ENCODE peak calls at places on chromosomes 1 and 21, in seven cellular contexts. J is fibroblast of lung, E is lower lobe of right lung, Q is endodermal cell, V is heart right ventricle, O is ovary, C is upper lobe of right lung. T is an unnamed sample. For H3K36me3 and H3K9me3, the result is how much of the 10 kb centered on the place peaks cover.

GRCh38 chr1:84634536-84635205 is 55.6 kb downstream of the SSX2IP start:
- DNase-seq in J (no peak), E (no peak), Q (no peak), V (no peak), O (no peak), C (no peak), T (peak)

GRCh38 chr21:21146587-21147373 is 148.6 kb downstream of the NCAM2 start:
- DNase-seq in J (no peak), E (no peak), Q (no peak), V (no peak), O (no peak), C (no peak), T (no peak)

GRCh38 chr1:119011706-119012105 is 23.6 kb upstream of the TBX15 start:
- DNase-seq in J (no peak), E (no peak), Q (no peak), V (no peak), O (no peak), C (no peak), T (no peak)

GRCh38 chr1:210236840-210237409 is 4.3 kb downstream of the SERTAD4 start:
- DNase-seq in J (peak), E (no peak), Q (peak), V (peak), O (peak), C (no peak), T (no peak)

GRCh38 chr1:236082511-236082910 is 17.6 kb upstream of the NID1 start:
- DNase-seq in J (peak), E (no peak), Q (no peak), V (no peak), O (no peak), C (no peak), T (no peak)

GRCh38 chr21:43193651-43194302 is 25.0 kb downstream of the CRYAA start:
- DNase-seq in J (peak), E (no peak), Q (peak), V (peak), O (no peak), C (peak), T (peak)

GRCh38 chr1:201023517-201023902 is at the start of gene KIF21B:
- DNase-seq in J (peak), E (peak), Q (peak), V (peak), O (peak), C (peak), T (peak)

GRCh38 chr1:155044812-155045690 is 6.1 kb upstream of the ADAM15 start:
- DNase-seq in J (peak), E (peak), Q (peak), V (peak), O (peak), C (peak), T (peak)

GRCh38 chr1:109399326-109399957 is 1.7 kb upstream of the SORT1 start:
- DNase-seq in J (peak), E (no peak), Q (no peak), V (peak), O (no peak), C (no peak), T (peak)

GRCh38 chr1:211625040-211625439 is 46.1 kb upstream of the SLC30A1 start:
- DNase-seq in J (peak), E (peak), Q (no peak), V (no peak), O (no peak), C (peak), T (peak)

GRCh38 chr1:73401666-73402065 is 796.3 kb downstream of the LRRIQ3 start:
- DNase-seq in J (no peak), E (no peak), Q (peak), V (no peak), O (no peak), C (no peak), T (no peak)

GRCh38 chr1:998905-999796 is 746 bp downstream of the HES4 start:
- DNase-seq in J (peak), E (peak), Q (peak), V (peak), O (no peak), C (peak), T (peak)

GRCh38 chr1:181152892-181153633 is 64.6 kb downstream of the IER5 start:
- DNase-seq in J (peak), E (peak), Q (peak), V (peak), O (peak), C (peak), T (no peak)

GRCh38 chr1:7358346-7358745 is 412.8 kb upstream of the VAMP3 start:
- DNase-seq in J (no peak), E (no peak), Q (no peak), V (no peak), O (no peak), C (no peak), T (no peak)

GRCh38 chr1:6385673-6386191 is 7.8 kb downstream of the ACOT7 start:
- DNase-seq in J (peak), E (peak), Q (peak), V (no peak), O (no peak), C (peak), T (peak)

GRCh38 chr1:179824265-179824664 is 53.3 kb downstream of the TOR1AIP2 start:
- DNase-seq in J (no peak), E (no peak), Q (peak), V (no peak), O (no peak), C (peak), T (no peak)

GRCh38 chr1:189859385-189859977 is 618.2 kb downstream of the BRINP3 start:
- DNase-seq in J (no peak), E (no peak), Q (peak), V (no peak), O (no peak), C (no peak), T (peak)

GRCh38 chr1:167489581-167490340 is 28.6 kb downstream of the CD247 start:
- DNase-seq in J (no peak), E (no peak), Q (peak), V (no peak), O (no peak), C (no peak), T (no peak)

GRCh38 chr1:151147132-151147503 is 687 bp upstream of the SEMA6C start:
- DNase-seq in J (no peak), E (no peak), Q (no peak), V (no peak), O (peak), C (no peak), T (no peak)

GRCh38 chr1:107135466-107135865 is 5.4 kb upstream of the NTNG1 start:
- DNase-seq in J (peak), E (no peak), Q (peak), V (no peak), O (no peak), C (no peak), T (no peak)

GRCh38 chr21:45846373-45847160 is 135.0 kb upstream of the COL6A1 start:
- DNase-seq in J (peak), E (no peak), Q (peak), V (peak), O (no peak), C (no peak), T (no peak)

GRCh38 chr1:109134423-109134822 is 20.5 kb downstream of the ELAPOR1 start:
- DNase-seq in J (no peak), E (no peak), Q (no peak), V (no peak), O (no peak), C (no peak), T (peak)

GRCh38 chr1:115429242-115429641 is 91.2 kb upstream of the NGF start:
- DNase-seq in J (peak), E (no peak), Q (no peak), V (no peak), O (no peak), C (no peak), T (no peak)

GRCh38 chr1:226541231-226541630 is 7.3 kb upstream of the STUM start:
- DNase-seq in J (no peak), E (no peak), Q (no peak), V (no peak), O (no peak), C (no peak), T (no peak)

GRCh38 chr1:226546926-226547325 is 1.6 kb upstream of the STUM start:
- DNase-seq in J (no peak), E (no peak), Q (no peak), V (no peak), O (no peak), C (no peak), T (no peak)

GRCh38 chr1:226541631-226542622 is 6.6 kb upstream of the STUM start:
- DNase-seq in J (no peak), E (no peak), Q (no peak), V (peak), O (peak), C (no peak), T (no peak)

GRCh38 chr1:226545806-226546596 is 2.6 kb upstream of the STUM start:
- DNase-seq in J (no peak), E (no peak), Q (no peak), V (peak), O (no peak), C (no peak), T (no peak)

GRCh38 chr1:226542623-226543103 is 5.9 kb upstream of the STUM start:
- DNase-seq in J (no peak), E (peak), Q (no peak), V (peak), O (no peak), C (no peak), T (no peak)
- TF ChIP-seq CTCF in J (no peak), E (no peak), Q (no peak), V (no peak), O (no peak), C (no peak), T (no peak)

DNA sequence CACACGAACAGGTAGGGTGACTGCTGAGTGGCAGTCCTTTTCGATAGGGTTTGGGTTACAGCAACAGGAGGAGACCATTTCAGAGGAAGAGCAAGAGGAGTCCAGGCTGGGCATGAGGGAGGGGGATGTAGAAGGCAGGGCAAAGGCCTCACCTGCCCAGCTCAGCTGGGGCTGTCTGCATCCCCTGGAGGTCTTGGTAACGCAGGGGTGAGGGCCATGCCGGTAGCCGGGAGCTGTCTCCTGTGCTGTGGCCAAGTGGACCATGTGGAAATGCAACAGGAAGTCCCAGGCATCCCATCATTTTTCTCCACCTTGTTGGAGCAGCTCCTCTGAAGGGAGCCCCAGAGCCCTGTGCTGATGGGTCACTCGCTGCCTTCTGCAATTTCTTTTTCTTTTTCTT is 105.4 kb upstream of the C1orf174 start:
- DNase-seq in J (no peak), E (no peak), Q (no peak), V (no peak), O (no peak), C (peak), T (no peak)
- H3K36me3 ChIP-seq in J (under half), E (under half), Q (under half), V (under half), O (under half), C (under half), T (under half)

GRCh38 chr1:49358036-49358435 is 581.3 kb upstream of the BEND5 start:
- DNase-seq in J (no peak), E (no peak), Q (no peak), V (no peak), O (no peak), C (no peak), T (no peak)

GRCh38 chr1:49351744-49352143 is 575.1 kb upstream of the BEND5 start:
- DNase-seq in J (no peak), E (no peak), Q (no peak), V (no peak), O (no peak), C (no peak), T (no peak)

GRCh38 chr1:49356594-49356993 is 579.9 kb upstream of the BEND5 start:
- DNase-seq in J (no peak), E (no peak), Q (peak), V (no peak), O (no peak), C (no peak), T (no peak)
- H3K9me3 ChIP-seq in J (under half), E (under half), Q (half or more), V (under half), O (under half), C (under half), T (under half)

GRCh38 chr1:112231331-112231730 is 164.7 kb upstream of the CTTNBP2NL start:
- DNase-seq in J (no peak), E (no peak), Q (no peak), V (no peak), O (no peak), C (no peak), T (no peak)
- TF ChIP-seq CTCF in J (no peak), E (no peak), Q (no peak), V (no peak), O (no peak), C (no peak), T (no peak)

DNA sequence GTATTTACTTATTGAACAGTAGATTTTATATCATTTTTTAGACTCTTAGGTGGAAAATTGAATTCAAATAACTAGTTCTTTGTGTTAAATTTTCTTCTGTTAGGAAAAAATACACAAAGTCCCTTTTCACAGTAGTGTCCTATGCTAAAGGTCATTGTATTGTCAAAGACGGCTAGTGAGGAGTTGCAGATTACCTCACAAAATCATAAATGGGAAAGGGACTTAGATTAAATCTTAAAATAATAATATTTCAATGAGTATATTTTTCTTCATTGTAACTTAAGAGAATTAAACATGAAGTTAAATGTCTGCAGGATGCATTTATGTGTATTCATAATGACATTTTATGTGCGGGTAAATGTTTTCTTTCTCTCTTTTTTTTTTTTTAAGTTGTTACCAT is 32.7 kb downstream of the LYPLAL1 start:
- DNase-seq in J (no peak), E (no peak), Q (no peak), V (no peak), O (no peak), C (no peak), T (no peak)
- H3K36me3 ChIP-seq in J (under half), E (under half), Q (under half), V (under half), O (under half), C (under half), T (under half)

GRCh38 chr1:152533327-152533938 is 19.2 kb downstream of the CRCT1 start:
- DNase-seq in J (no peak), E (no peak), Q (peak), V (no peak), O (no peak), C (no peak), T (peak)
- H3K9me3 ChIP-seq in J (under half), E (under half), Q (half or more), V (under half), O (under half), C (under half), T (under half)

GRCh38 chr1:9687120-9687875 is 35.8 kb downstream of the PIK3CD start:
- DNase-seq in J (peak), E (peak), Q (peak), V (peak), O (peak), C (peak), T (peak)
- TF ChIP-seq CTCF in J (peak), E (no peak), Q (peak), V (no peak), O (peak), C (no peak), T (peak)

T was measured in Caco-2.